ENCODE peak calls at places on chromosomes 2 and 18, in ten cellular contexts. One of them, this sample, is unnamed.

GRCh38 chr2:101628050-101628392 is 69.5 kb upstream of the MAP4K4 start:
- DNase-seq in GM23338: no peak
- DNase-seq in colonic mucosa: no peak
- DNase-seq in dorsolateral prefrontal cortex: no peak
- DNase-seq in SK-N-SH: no peak
- DNase-seq in cardiac muscle cell: no peak
- DNase-seq in PC-3: no peak
- DNase-seq in heart right ventricle: no peak
- DNase-seq in heart left ventricle: no peak
- DNase-seq in right cardiac atrium: no peak
- DNase-seq in this sample: no peak

GRCh38 chr2:64313311-64313710 is 140.7 kb upstream of the LGALSL start:
- DNase-seq in heart left ventricle: no peak
- DNase-seq in colonic mucosa: no peak
- DNase-seq in PC-3: no peak
- DNase-seq in heart right ventricle: no peak
- DNase-seq in SK-N-SH: no peak
- DNase-seq in dorsolateral prefrontal cortex: no peak
- DNase-seq in GM23338: no peak
- DNase-seq in right cardiac atrium: no peak
- DNase-seq in cardiac muscle cell: peak; percentile 49
- DNase-seq in this sample: no peak

GRCh38 chr2:26978061-26978596 is 7.7 kb downstream of the MAPRE3 start:
- DNase-seq in heart right ventricle: peak; percentile 42
- DNase-seq in PC-3: peak; percentile 87
- DNase-seq in colonic mucosa: peak; percentile 84
- DNase-seq in dorsolateral prefrontal cortex: no peak
- DNase-seq in right cardiac atrium: peak; percentile 63
- DNase-seq in cardiac muscle cell: no peak
- DNase-seq in GM23338: no peak
- DNase-seq in SK-N-SH: peak; percentile 65
- DNase-seq in heart left ventricle: peak; percentile 36
- DNase-seq in this sample: no peak

GRCh38 chr2:44579136-44579836 is 217.5 kb downstream of the CAMKMT start:
- DNase-seq in SK-N-SH: no peak
- DNase-seq in colonic mucosa: no peak
- DNase-seq in right cardiac atrium: no peak
- DNase-seq in PC-3: peak; percentile 77
- DNase-seq in cardiac muscle cell: peak; percentile 17
- DNase-seq in GM23338: no peak
- DNase-seq in dorsolateral prefrontal cortex: no peak
- DNase-seq in heart right ventricle: no peak
- DNase-seq in heart left ventricle: no peak
- DNase-seq in this sample: no peak

GRCh38 chr2:240199133-240199870 is 58.8 kb upstream of the OTOS start:
- DNase-seq in SK-N-SH: no peak
- DNase-seq in right cardiac atrium: no peak
- DNase-seq in dorsolateral prefrontal cortex: no peak
- DNase-seq in PC-3: no peak
- DNase-seq in colonic mucosa: no peak
- DNase-seq in heart left ventricle: no peak
- DNase-seq in GM23338: no peak
- DNase-seq in cardiac muscle cell: no peak
- DNase-seq in heart right ventricle: no peak
- DNase-seq in this sample: no peak

GRCh38 chr2:36277146-36277808 is 78.3 kb upstream of the CRIM1 start:
- DNase-seq in heart right ventricle: no peak
- DNase-seq in SK-N-SH: no peak
- DNase-seq in cardiac muscle cell: peak; percentile 45
- DNase-seq in GM23338: no peak
- DNase-seq in dorsolateral prefrontal cortex: no peak
- DNase-seq in PC-3: peak; percentile 90
- DNase-seq in colonic mucosa: no peak
- DNase-seq in heart left ventricle: no peak
- DNase-seq in right cardiac atrium: no peak
- DNase-seq in this sample: no peak

GRCh38 chr18:43935051-43935412 is 657.7 kb upstream of the SYT4 start:
- DNase-seq in PC-3: no peak
- DNase-seq in heart right ventricle: no peak
- DNase-seq in GM23338: no peak
- DNase-seq in right cardiac atrium: no peak
- DNase-seq in cardiac muscle cell: peak; percentile 30
- DNase-seq in dorsolateral prefrontal cortex: no peak
- DNase-seq in colonic mucosa: no peak
- DNase-seq in SK-N-SH: no peak
- DNase-seq in heart left ventricle: no peak
- DNase-seq in this sample: no peak

GRCh38 chr2:232574674-232575403 is 24.4 kb downstream of the EIF4E2 start:
- DNase-seq in heart right ventricle: no peak
- DNase-seq in dorsolateral prefrontal cortex: no peak
- DNase-seq in SK-N-SH: no peak
- DNase-seq in heart left ventricle: no peak
- DNase-seq in right cardiac atrium: no peak
- DNase-seq in colonic mucosa: no peak
- DNase-seq in GM23338: no peak
- DNase-seq in PC-3: peak; percentile 29
- DNase-seq in cardiac muscle cell: no peak
- DNase-seq in this sample: no peak

GRCh38 chr18:21550510-21550970 is 50.0 kb downstream of the ESCO1 start:
- DNase-seq in right cardiac atrium: no peak
- DNase-seq in cardiac muscle cell: no peak
- DNase-seq in heart left ventricle: no peak
- DNase-seq in colonic mucosa: no peak
- DNase-seq in PC-3: no peak
- DNase-seq in dorsolateral prefrontal cortex: no peak
- DNase-seq in GM23338: no peak
- DNase-seq in SK-N-SH: no peak
- DNase-seq in heart right ventricle: no peak
- DNase-seq in this sample: no peak

GRCh38 chr2:203238711-203239526 is at the start of gene CYP20A1:
- DNase-seq in PC-3: peak; percentile 96
- DNase-seq in GM23338: peak; percentile 96
- DNase-seq in heart left ventricle: peak; percentile 98
- DNase-seq in heart right ventricle: peak; percentile 97
- DNase-seq in cardiac muscle cell: peak; percentile 98
- DNase-seq in colonic mucosa: peak; percentile 97
- DNase-seq in SK-N-SH: peak; percentile 94
- DNase-seq in dorsolateral prefrontal cortex: peak; percentile 93
- DNase-seq in right cardiac atrium: peak; percentile 99
- DNase-seq in this sample: peak; percentile 94

GRCh38 chr18:34493099-34493544 is 217.0 kb upstream of the DTNA start:
- DNase-seq in heart right ventricle: peak; percentile 74
- DNase-seq in SK-N-SH: peak; percentile 87
- DNase-seq in cardiac muscle cell: peak; percentile 71
- DNase-seq in right cardiac atrium: peak; percentile 90
- DNase-seq in GM23338: peak; percentile 88
- DNase-seq in colonic mucosa: peak; percentile 43
- DNase-seq in dorsolateral prefrontal cortex: peak; percentile 86
- DNase-seq in PC-3: peak; percentile 64
- DNase-seq in heart left ventricle: peak; percentile 83
- DNase-seq in this sample: no peak

GRCh38 chr2:74089816-74090745 is 57.6 kb downstream of the BOLA3 start:
- DNase-seq in heart left ventricle: no peak
- DNase-seq in GM23338: no peak
- DNase-seq in colonic mucosa: no peak
- DNase-seq in heart right ventricle: no peak
- DNase-seq in dorsolateral prefrontal cortex: no peak
- DNase-seq in cardiac muscle cell: no peak
- DNase-seq in SK-N-SH: no peak
- DNase-seq in right cardiac atrium: no peak
- DNase-seq in PC-3: no peak
- DNase-seq in this sample: no peak

GRCh38 chr18:48814490-48815181 is 136.1 kb downstream of the SMAD7 start:
- DNase-seq in heart right ventricle: no peak
- DNase-seq in colonic mucosa: no peak
- DNase-seq in heart left ventricle: peak; percentile 4
- DNase-seq in SK-N-SH: no peak
- DNase-seq in PC-3: no peak
- DNase-seq in cardiac muscle cell: no peak
- DNase-seq in GM23338: no peak
- DNase-seq in right cardiac atrium: no peak
- DNase-seq in dorsolateral prefrontal cortex: no peak
- DNase-seq in this sample: no peak

GRCh38 chr2:11005032-11005431 is 93.3 kb downstream of the KCNF1 start:
- DNase-seq in dorsolateral prefrontal cortex: no peak
- DNase-seq in cardiac muscle cell: no peak
- DNase-seq in colonic mucosa: no peak
- DNase-seq in SK-N-SH: no peak
- DNase-seq in right cardiac atrium: no peak
- DNase-seq in heart right ventricle: no peak
- DNase-seq in GM23338: no peak
- DNase-seq in heart left ventricle: no peak
- DNase-seq in PC-3: no peak
- DNase-seq in this sample: no peak

DNA sequence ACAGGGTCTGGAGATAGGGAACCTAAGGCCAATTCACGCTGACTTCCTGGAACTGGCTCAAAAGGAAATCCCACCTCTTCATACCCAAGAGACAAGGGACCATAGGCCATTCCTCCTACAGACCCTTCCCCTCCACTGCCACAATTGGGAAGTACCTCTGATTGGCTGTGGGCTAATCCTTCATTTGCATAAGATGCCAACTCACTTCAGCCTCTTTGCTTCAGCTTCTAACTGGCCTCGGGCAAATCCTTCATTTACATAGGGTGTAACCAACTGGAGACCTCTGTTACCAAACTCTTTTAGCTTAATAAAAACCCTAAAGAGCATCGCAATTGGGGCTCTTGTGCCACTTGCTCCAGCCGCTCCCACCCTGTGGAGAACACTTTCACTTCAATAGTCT is 38.2 kb downstream of the MC2R start:
- DNase-seq in GM23338: no peak
- DNase-seq in heart left ventricle: no peak
- DNase-seq in heart right ventricle: no peak
- DNase-seq in SK-N-SH: no peak
- DNase-seq in cardiac muscle cell: no peak
- DNase-seq in colonic mucosa: no peak
- DNase-seq in dorsolateral prefrontal cortex: no peak
- DNase-seq in PC-3: no peak
- DNase-seq in right cardiac atrium: no peak
- DNase-seq in this sample: no peak
- H3K27me3 ChIP-seq in GM23338: no peaks in the 10 kb centered on the region
- H3K27me3 ChIP-seq in heart left ventricle: peaks cover 4% of the 10 kb centered on the region
- H3K27me3 ChIP-seq in heart right ventricle: peaks cover 12% of the 10 kb centered on the region
- H3K27me3 ChIP-seq in SK-N-SH: peaks cover 17% of the 10 kb centered on the region
- H3K27me3 ChIP-seq in cardiac muscle cell: peaks cover under 1% of the 10 kb centered on the region
- H3K27me3 ChIP-seq in colonic mucosa: no peaks in the 10 kb centered on the region
- H3K27me3 ChIP-seq in dorsolateral prefrontal cortex: no peaks in the 10 kb centered on the region
- H3K27me3 ChIP-seq in PC-3: peaks cover 63% of the 10 kb centered on the region
- H3K27me3 ChIP-seq in right cardiac atrium: no peaks in the 10 kb centered on the region
- H3K27me3 ChIP-seq in this sample: no peaks in the 10 kb centered on the region

DNA sequence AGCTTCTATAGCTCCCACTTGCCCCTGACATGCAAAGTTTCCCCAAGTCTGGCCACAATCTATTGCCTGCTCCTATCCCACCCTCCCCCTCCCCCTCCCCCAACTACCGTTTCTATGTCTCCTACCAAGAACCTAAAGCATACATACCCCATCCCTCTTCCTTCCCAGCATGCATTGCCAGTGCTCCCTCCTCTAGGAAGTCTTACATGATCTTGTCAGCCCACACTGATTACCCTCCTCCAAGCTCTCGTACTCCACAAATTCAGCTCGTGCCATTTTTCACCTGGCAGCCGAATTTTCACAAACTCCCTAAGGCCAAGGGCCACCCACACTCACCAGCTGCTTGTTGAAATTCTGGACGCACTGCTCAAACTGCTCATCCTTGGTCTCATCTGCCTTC is 30.7 kb downstream of the BIN1 start:
- DNase-seq in right cardiac atrium: no peak
- DNase-seq in heart left ventricle: no peak
- DNase-seq in PC-3: no peak
- DNase-seq in SK-N-SH: no peak
- DNase-seq in heart right ventricle: no peak
- DNase-seq in GM23338: no peak
- DNase-seq in cardiac muscle cell: no peak
- DNase-seq in dorsolateral prefrontal cortex: no peak
- DNase-seq in colonic mucosa: no peak
- DNase-seq in this sample: no peak
- H3K4me3 ChIP-seq in right cardiac atrium: no peak overlapping the region
- H3K4me3 ChIP-seq in heart left ventricle: no peak overlapping the region
- H3K4me3 ChIP-seq in PC-3: no peak overlapping the region
- H3K4me3 ChIP-seq in SK-N-SH: no peak overlapping the region
- H3K4me3 ChIP-seq in heart right ventricle: no peak overlapping the region
- H3K4me3 ChIP-seq in GM23338: no peak overlapping the region
- H3K4me3 ChIP-seq in cardiac muscle cell: no peak overlapping the region
- H3K4me3 ChIP-seq in dorsolateral prefrontal cortex: no peak overlapping the region
- H3K4me3 ChIP-seq in colonic mucosa: no peak overlapping the region
- H3K4me3 ChIP-seq in this sample: no peak overlapping the region

DNA sequence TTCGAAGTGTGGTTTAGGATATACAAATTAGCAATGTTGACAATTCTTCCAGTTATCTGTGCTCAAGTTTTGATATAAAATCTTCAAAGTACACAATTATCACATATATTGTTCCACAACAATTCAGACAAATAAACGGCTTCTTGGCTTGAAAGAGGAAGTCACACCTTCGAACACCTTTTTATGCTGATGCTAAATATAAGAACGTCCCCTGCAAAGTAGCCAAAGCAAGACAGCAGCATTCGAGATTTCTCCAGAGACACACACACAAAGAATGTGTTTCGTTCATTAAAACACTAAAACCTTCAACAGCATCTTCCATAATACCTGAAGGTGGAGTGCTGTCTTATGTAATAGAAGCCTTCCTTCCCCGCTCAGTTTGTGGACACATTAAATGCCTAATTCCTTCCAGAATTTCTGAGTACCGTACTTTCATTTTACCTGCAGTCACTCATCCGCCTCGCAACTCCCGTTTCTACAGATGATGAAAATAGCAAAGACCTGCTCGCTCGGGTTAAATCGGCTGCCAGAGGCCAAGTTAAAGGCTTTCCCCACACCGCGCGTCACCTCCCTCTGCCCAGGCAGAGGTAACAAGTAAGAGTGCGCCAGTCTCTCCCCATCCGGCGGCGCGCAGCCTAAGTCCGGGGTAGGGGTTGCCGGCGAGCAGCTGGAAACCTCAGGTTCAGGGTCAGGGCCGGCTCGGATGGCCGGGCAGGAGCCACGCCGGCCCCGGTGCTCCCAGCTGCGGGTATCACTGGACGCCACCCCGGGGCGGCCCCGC is 847 bp downstream of the SERPINE2 start:
- DNase-seq in right cardiac atrium: peak; percentile 65
- DNase-seq in heart right ventricle: peak; percentile 34
- DNase-seq in PC-3: peak; percentile 50
- DNase-seq in dorsolateral prefrontal cortex: peak; percentile 36
- DNase-seq in GM23338: peak; percentile 87
- DNase-seq in cardiac muscle cell: peak; percentile 46
- DNase-seq in SK-N-SH: no peak
- DNase-seq in heart left ventricle: no peak
- DNase-seq in colonic mucosa: peak; percentile 40
- DNase-seq in this sample: no peak
- H3K27me3 ChIP-seq in right cardiac atrium: peaks cover 3% of the 10 kb centered on the region
- H3K27me3 ChIP-seq in heart right ventricle: peaks cover 51% of the 10 kb centered on the region
- H3K27me3 ChIP-seq in PC-3: no peaks in the 10 kb centered on the region
- H3K27me3 ChIP-seq in dorsolateral prefrontal cortex: no peaks in the 10 kb centered on the region
- H3K27me3 ChIP-seq in GM23338: peaks cover 43% of the 10 kb centered on the region
- H3K27me3 ChIP-seq in cardiac muscle cell: peaks cover 9% of the 10 kb centered on the region
- H3K27me3 ChIP-seq in SK-N-SH: no peaks in the 10 kb centered on the region
- H3K27me3 ChIP-seq in heart left ventricle: peaks cover 24% of the 10 kb centered on the region
- H3K27me3 ChIP-seq in colonic mucosa: no peaks in the 10 kb centered on the region
- H3K27me3 ChIP-seq in this sample: no peaks in the 10 kb centered on the region

DNA sequence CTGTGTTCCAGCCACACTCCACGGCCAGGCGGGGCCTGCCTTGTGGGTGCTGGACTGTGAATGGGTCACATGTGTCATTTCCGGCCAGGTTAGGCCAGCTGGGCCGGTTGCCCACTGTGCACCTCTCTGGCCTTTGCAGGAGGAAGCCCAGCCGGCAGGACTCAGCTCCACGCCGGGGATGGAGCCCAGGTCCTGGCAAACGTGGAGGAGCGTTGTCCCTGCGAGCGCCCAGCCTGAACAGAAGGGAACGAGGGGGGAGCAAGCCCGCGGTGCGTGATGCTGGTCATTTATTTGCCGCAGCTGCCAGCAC is 152.9 kb downstream of the PXDN start:
- DNase-seq in SK-N-SH: no peak
- DNase-seq in GM23338: no peak
- DNase-seq in dorsolateral prefrontal cortex: peak; percentile 29
- DNase-seq in cardiac muscle cell: peak; percentile 35
- DNase-seq in heart right ventricle: peak; percentile 43
- DNase-seq in heart left ventricle: peak; percentile 54
- DNase-seq in PC-3: peak; percentile 50
- DNase-seq in right cardiac atrium: peak; percentile 77
- DNase-seq in colonic mucosa: no peak
- DNase-seq in this sample: no peak
- H3K4me3 ChIP-seq in SK-N-SH: no peak overlapping the region
- H3K4me3 ChIP-seq in GM23338: no peak overlapping the region
- H3K4me3 ChIP-seq in dorsolateral prefrontal cortex: no peak overlapping the region
- H3K4me3 ChIP-seq in cardiac muscle cell: no peak overlapping the region
- H3K4me3 ChIP-seq in heart right ventricle: peak overlapping the region; percentile 27
- H3K4me3 ChIP-seq in heart left ventricle: peak overlapping the region; percentile 40
- H3K4me3 ChIP-seq in PC-3: peak overlapping the region; percentile 60
- H3K4me3 ChIP-seq in right cardiac atrium: no peak overlapping the region
- H3K4me3 ChIP-seq in colonic mucosa: no peak overlapping the region
- H3K4me3 ChIP-seq in this sample: no peak overlapping the region